ENCODE peak calls at places on chromosome 17, in seven cellular contexts. Y, F, O, G, K, U and W are unnamed samples.

GRCh38 chr17:38663125-38663751 is 11.5 kb downstream of the EPOP start:
- DNase-seq in O (peak; percentile 76), U (no peak), G (peak; percentile 76), K (no peak), F (peak; percentile 84), Y (peak; percentile 29), W (peak; percentile 78)

GRCh38 chr17:75440738-75441448 is 15.5 kb upstream of the TMEM94 start:
- DNase-seq in K (no peak), F (no peak), O (no peak), U (no peak), G (no peak), Y (no peak), W (no peak)

GRCh38 chr17:14792751-14793150 is 472.4 kb downstream of the PMP22 start:
- DNase-seq in U (no peak), F (peak; percentile 54), Y (no peak), G (no peak), O (no peak), K (peak; percentile 23), W (peak; percentile 59)

GRCh38 chr17:35217107-35217506 is 22.9 kb upstream of the SLC35G3 start:
- DNase-seq in G (no peak), K (no peak), Y (no peak), U (no peak), F (no peak), O (no peak), W (no peak)

GRCh38 chr17:73647331-73647730 is 3.1 kb upstream of the SDK2 start:
- DNase-seq in O (no peak), G (peak; percentile 13), F (no peak), Y (no peak), U (no peak), K (no peak), W (no peak)

GRCh38 chr17:17749921-17750320 is 68.7 kb downstream of the RAI1 start:
- DNase-seq in F (no peak), O (no peak), Y (peak; percentile 43), G (peak; percentile 48), U (no peak), K (no peak), W (peak; percentile 66)

GRCh38 chr17:35051183-35051578 is 12.3 kb downstream of the RFFL start:
- DNase-seq in K (no peak), U (no peak), Y (no peak), G (no peak), O (no peak), F (no peak), W (no peak)

GRCh38 chr17:7435676-7436555 is 681 bp downstream of the TMEM102 start:
- DNase-seq in K (no peak), O (peak; percentile 90), G (peak; percentile 53), F (peak; percentile 67), U (no peak), Y (no peak), W (peak; percentile 57)

GRCh38 chr17:63623786-63624185 is 1.6 kb downstream of the MAP3K3 start:
- DNase-seq in O (no peak), Y (no peak), F (no peak), U (no peak), G (no peak), K (no peak), W (no peak)

GRCh38 chr17:41917957-41918391 is 777 bp downstream of the ACLY start:
- DNase-seq in K (peak; percentile 61), Y (peak; percentile 31), O (peak; percentile 90), F (peak; percentile 80), G (peak; percentile 64), U (peak; percentile 84), W (peak; percentile 70)

GRCh38 chr17:57662021-57662420 is 83.1 kb downstream of the CCDC182 start:
- DNase-seq in G (no peak), K (no peak), Y (no peak), F (no peak), O (peak; percentile 8), U (no peak), W (no peak)

GRCh38 chr17:36133629-36134259 is 30.1 kb downstream of the CCL4 start:
- DNase-seq in K (no peak), F (no peak), G (no peak), Y (no peak), O (no peak), U (no peak), W (no peak)

GRCh38 chr17:31371511-31372097 is 19.9 kb upstream of the RAB11FIP4 start:
- DNase-seq in F (no peak), G (no peak), U (no peak), K (no peak), Y (peak; percentile 73), O (no peak), W (no peak)

GRCh38 chr17:47320879-47321502 is 2.8 kb upstream of the EFCAB13 start:
- DNase-seq in U (no peak), K (no peak), O (no peak), G (no peak), F (no peak), Y (no peak), W (no peak)

GRCh38 chr17:47318197-47318918 is 5.4 kb upstream of the EFCAB13 start:
- DNase-seq in F (no peak), U (no peak), G (no peak), K (no peak), O (no peak), Y (no peak), W (no peak)

GRCh38 chr17:47324224-47325020 is 667 bp downstream of the EFCAB13 start:
- DNase-seq in U (peak; percentile 84), F (peak; percentile 66), O (peak; percentile 84), K (peak; percentile 55), Y (peak; percentile 48), G (peak; percentile 63), W (peak; percentile 69)

GRCh38 chr17:47325176-47325575 is 1.4 kb downstream of the EFCAB13 start:
- DNase-seq in Y (no peak), O (no peak), K (no peak), G (no peak), F (no peak), U (no peak), W (no peak)

DNA sequence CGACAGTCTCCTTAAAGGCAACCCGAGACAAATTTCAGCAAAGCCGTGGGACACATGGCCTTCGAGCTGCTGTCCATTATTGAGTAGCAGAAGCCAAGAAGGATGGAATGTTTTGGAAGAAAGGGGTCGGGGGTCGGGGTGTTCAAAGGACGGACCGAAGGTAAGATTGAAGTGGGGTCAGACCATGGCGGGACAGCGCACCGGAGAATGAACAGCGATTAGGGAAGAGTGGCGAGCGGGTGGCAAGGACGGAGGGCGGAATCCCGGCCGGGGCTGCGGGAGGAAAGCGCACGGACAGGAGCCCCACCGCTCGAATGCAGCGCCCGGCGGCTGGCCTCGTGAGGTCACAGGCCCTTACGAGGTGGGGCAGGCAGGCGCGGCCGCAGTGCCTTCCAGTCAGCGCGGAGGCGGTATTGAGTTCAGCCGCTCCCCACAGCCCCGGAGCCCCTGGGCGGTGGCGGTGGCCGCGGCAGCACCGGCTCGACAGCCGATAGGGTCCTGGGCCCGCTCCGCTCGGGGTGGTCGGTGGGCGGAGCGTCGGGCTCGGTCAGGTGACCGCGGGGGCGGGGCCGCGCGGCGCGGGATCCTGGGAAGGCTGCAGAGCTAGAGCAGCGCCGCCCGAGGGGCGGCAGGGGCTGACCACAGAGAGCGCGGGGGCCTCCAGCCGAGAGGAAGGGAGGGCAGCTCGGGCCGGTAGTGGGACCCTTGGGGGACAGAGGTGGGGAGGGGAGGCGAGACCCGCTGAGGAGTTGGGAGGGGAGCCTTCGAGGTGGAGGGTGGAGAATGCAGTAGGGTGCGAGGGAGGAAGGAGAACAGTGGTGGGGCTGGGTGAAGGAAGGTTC is at the start of gene EFCAB13:
- DNase-seq in F (peak; percentile 95), G (peak; percentile 90), U (peak; percentile 92), K (peak; percentile 92), Y (peak; percentile 71), O (peak; percentile 96), W (peak; percentile 95)
- TF ChIP-seq POLR2A in F (peak; percentile 95), G (peak; percentile 79), U (peak; percentile 94), K (peak; percentile 98), Y (peak; percentile 61), O (peak; percentile 94), W (peak; percentile 98)

GRCh38 chr17:83106036-83106577 is 26.7 kb downstream of the METRNL start:
- DNase-seq in Y (no peak), G (no peak), F (no peak), K (no peak), O (no peak), U (no peak), W (no peak)
- H3K36me3 ChIP-seq in Y (no peaks in the 10 kb centered on the region), G (no peaks in the 10 kb centered on the region), F (no peaks in the 10 kb centered on the region), K (no peaks in the 10 kb centered on the region), O (no peaks in the 10 kb centered on the region), U (no peaks in the 10 kb centered on the region), W (no peaks in the 10 kb centered on the region)

DNA sequence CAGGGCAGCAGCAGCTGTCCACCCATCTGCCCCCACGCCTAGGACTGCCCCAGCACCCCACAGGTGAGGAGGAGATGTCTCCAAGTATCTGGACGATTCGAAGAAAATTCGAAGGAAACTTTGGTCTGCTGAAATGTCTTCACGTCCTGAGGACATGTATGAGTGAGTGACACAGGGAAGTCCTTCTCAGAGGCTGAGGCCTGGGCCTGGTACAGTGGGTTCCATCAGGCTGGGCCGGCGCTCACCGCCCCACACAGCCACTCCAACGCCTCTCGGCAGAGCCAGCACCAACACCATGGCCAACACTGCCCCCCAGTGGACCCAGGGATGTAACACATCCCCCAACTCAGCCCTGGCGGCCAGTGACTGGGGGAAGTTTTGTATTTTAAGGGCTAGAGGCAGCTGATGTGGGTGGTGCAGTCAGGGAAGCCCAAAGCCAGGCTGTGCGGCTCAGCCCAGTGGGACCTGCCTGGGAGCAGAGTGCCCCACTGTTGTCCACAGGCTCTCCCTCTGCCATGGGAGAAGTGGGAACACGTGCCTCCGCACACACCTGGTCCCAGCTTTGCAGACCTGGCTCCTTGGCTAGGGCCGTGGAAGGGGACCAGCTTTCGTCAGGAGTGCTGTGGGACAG is 55.8 kb upstream of the FASN start:
- DNase-seq in F (peak; percentile 88), Y (peak; percentile 55), O (peak; percentile 95), K (peak; percentile 74), U (peak; percentile 84), G (peak; percentile 88), W (peak; percentile 79)
- TF ChIP-seq CTCF in F (peak; percentile 80), Y (peak; percentile 90), O (peak; percentile 96), K (peak; percentile 71), U (peak; percentile 92), G (no peak), W (peak; percentile 93)

GRCh38 chr17:67033613-67034012 is 10.7 kb upstream of the CACNG1 start:
- DNase-seq in F (no peak), U (no peak), K (no peak), O (no peak), G (no peak), Y (no peak), W (no peak)
- TF ChIP-seq POLR2A in F (no peak), U (no peak), K (no peak), O (no peak), G (no peak), Y (no peak), W (no peak)

DNA sequence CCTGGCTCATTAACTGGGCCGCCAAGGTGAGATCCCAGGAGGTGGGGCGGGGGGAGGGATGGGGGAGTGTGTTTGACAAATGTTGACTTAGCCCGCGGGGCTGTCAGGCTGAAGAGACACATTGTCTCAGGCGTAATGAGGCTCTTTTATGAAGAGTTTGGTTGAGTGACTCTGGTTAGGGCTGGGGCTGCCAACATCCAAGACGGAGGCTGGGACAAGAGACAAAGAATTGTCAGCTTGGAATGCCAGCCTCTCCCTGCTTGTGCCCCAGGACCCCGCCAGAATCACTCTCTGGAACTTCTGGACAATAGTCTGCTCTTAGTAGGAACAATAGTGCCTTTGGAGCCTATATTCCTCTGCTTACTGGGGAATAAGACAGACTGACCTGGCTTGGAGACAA is 24.0 kb downstream of the PCTP start:
- DNase-seq in K (no peak), U (no peak), O (no peak), G (no peak), Y (no peak), F (no peak), W (no peak)
- H3K36me3 ChIP-seq in K (no peaks in the 10 kb centered on the region), U (peaks cover 35% of the 10 kb centered on the region), O (peaks cover 79% of the 10 kb centered on the region), G (peaks cover 68% of the 10 kb centered on the region), Y (peaks cover 38% of the 10 kb centered on the region), F (no peaks in the 10 kb centered on the region), W (no peaks in the 10 kb centered on the region)